ENCODE peak calls at places on chromosomes 16 and 17, in ten cellular contexts. T is CD4-positive, alpha-beta T cell; R is GM12865; C is lower leg skin; I is OCI-LY7; S is transverse colon; M is heart left ventricle; X is fibroblast of mammary gland; U is pancreas; A is CD8-positive, alpha-beta T cell. V is an unnamed sample.
A peak's percentile ranks its signal among the peaks of the same experiment; 100 is the strongest.

GRCh38 chr17:76240461-76241204 is at the start of gene RNF157:
- DNase-seq in A (peak; percentile 62), C (peak; percentile 87), R (peak; percentile 72), T (peak; percentile 72), S (peak; percentile 77), M (peak; percentile 63), I (no peak), U (no peak), X (peak; percentile 48), V (peak; percentile 54)

GRCh38 chr17:13030459-13031305 is 12.9 kb upstream of the ELAC2 start:
- DNase-seq in T (peak; percentile 36), M (no peak), A (no peak), C (peak; percentile 76), I (peak; percentile 62), X (peak; percentile 65), U (no peak), S (peak; percentile 15), R (peak; percentile 58), V (peak; percentile 47)

GRCh38 chr16:57863434-57864160 is 61.3 kb upstream of the KIFC3 start:
- DNase-seq in C (peak; percentile 88), M (peak; percentile 61), T (no peak), R (no peak), I (no peak), X (peak; percentile 79), U (peak; percentile 73), S (peak; percentile 59), A (no peak), V (peak; percentile 75)

GRCh38 chr17:50863221-50863843 is 2.8 kb downstream of the TOB1 start:
- DNase-seq in A (no peak), C (no peak), T (peak; percentile 15), I (peak; percentile 41), U (peak; percentile 68), M (no peak), X (peak; percentile 61), S (peak; percentile 71), R (peak; percentile 63), V (peak; percentile 56)

GRCh38 chr16:8622315-8622656 is 788 bp downstream of the METTL22 start:
- DNase-seq in I (peak; percentile 16), M (no peak), U (no peak), A (no peak), R (peak; percentile 5), T (no peak), S (no peak), X (no peak), C (no peak), V (no peak)

GRCh38 chr17:6439951-6440350 is 4.3 kb upstream of the PIMREG start:
- DNase-seq in X (no peak), A (no peak), M (no peak), R (no peak), U (no peak), C (no peak), S (no peak), I (no peak), T (no peak), V (no peak)

GRCh38 chr17:61331178-61331577 is 68.5 kb upstream of the TBX2 start:
- DNase-seq in U (no peak), S (no peak), A (no peak), M (peak; percentile 43), T (no peak), I (no peak), C (no peak), R (no peak), X (no peak), V (peak; percentile 70)

GRCh38 chr17:72424505-72425117 is 303.8 kb downstream of the SOX9 start:
- DNase-seq in X (no peak), S (no peak), T (no peak), M (no peak), U (no peak), R (peak; percentile 55), C (no peak), I (no peak), A (no peak), V (no peak)

GRCh38 chr16:83272201-83272600 is 535.6 kb upstream of the HSBP1 start:
- DNase-seq in U (no peak), M (no peak), X (no peak), C (no peak), R (no peak), S (no peak), T (no peak), A (no peak), I (no peak), V (no peak)

GRCh38 chr16:66150691-66151090 is 215.8 kb upstream of the CDH5 start:
- DNase-seq in X (peak; percentile 38), T (no peak), S (peak; percentile 13), C (no peak), M (no peak), R (peak; percentile 61), I (no peak), A (no peak), U (no peak), V (no peak)

GRCh38 chr17:1467898-1468492 is 12.0 kb upstream of the CRK start:
- DNase-seq in R (no peak), X (peak; percentile 60), S (no peak), C (no peak), U (no peak), M (no peak), A (peak; percentile 22), I (no peak), T (no peak), V (no peak)

GRCh38 chr16:3501783-3502400 is 1.1 kb downstream of the CLUAP1 start:
- DNase-seq in S (no peak), R (no peak), T (no peak), A (no peak), C (no peak), I (no peak), X (no peak), U (no peak), M (no peak), V (no peak)

GRCh38 chr16:89071686-89072182 is 21.9 kb upstream of the ACSF3 start:
- DNase-seq in C (no peak), M (no peak), A (no peak), S (peak; percentile 51), T (no peak), X (no peak), U (no peak), R (no peak), I (no peak), V (no peak)

GRCh38 chr17:2343421-2343820 is 6.1 kb downstream of the SGSM2 start:
- DNase-seq in A (peak; percentile 43), T (no peak), R (no peak), X (no peak), I (no peak), C (peak; percentile 81), S (peak; percentile 19), U (no peak), M (no peak), V (peak; percentile 20)

GRCh38 chr16:10981697-10982216 is 37.4 kb downstream of the CLEC16A start:
- DNase-seq in U (no peak), I (peak; percentile 81), M (no peak), C (no peak), X (no peak), A (peak; percentile 25), R (peak; percentile 83), S (no peak), T (peak; percentile 27), V (no peak)
- TF ChIP-seq CTCF in U (no peak), I (peak; percentile 94), M (no peak), C (no peak), X (peak; percentile 38), A (no peak), R (peak; percentile 71), S (no peak), T (no peak), V (no peak)

GRCh38 chr16:73965591-73965990 is 331.0 kb upstream of the PSMD7 start:
- DNase-seq in U (no peak), A (no peak), I (no peak), X (no peak), C (no peak), R (no peak), M (no peak), S (no peak), T (no peak), V (no peak)
- TF ChIP-seq CTCF in U (no peak), A (no peak), I (no peak), X (no peak), C (no peak), R (no peak), M (no peak), S (no peak), T (no peak), V (no peak)

DNA sequence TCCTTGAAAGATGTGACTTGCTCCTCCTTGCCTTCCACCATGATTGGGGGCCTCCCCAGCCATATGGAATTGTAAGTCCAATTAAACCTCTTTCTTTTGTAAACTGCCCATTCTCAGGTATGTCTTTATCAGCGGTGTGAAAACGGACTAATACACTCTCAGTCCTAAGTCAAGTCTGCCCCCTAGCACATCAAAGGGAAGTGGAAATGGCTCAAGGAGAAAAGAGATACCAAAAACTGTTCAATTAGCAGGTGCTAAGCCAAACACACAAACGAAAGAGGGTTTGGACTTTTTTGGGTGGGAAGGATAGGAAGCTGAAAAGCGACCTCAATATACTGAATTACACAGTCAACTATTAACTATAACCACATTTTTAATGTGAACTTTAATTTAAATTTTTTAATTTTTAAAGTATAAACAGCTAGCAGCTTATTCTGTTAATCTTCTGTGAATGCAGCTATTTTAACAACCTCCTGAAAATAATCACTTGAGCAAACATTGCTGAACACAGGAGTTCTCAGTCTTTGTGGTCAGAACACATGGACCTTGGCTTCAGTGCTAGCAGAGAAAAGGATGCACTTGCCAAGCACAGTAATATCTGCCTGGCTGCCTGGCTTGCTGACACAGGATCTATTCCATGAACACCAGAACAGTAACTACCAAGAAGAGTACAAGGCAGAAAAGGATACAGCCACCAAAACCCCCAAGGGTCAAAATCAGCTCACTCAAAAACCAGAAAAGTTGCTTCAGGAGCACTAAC is 10.9 kb downstream of the ZNF18 start:
- DNase-seq in R (no peak), X (peak; percentile 34), M (no peak), I (no peak), T (no peak), U (no peak), S (no peak), C (no peak), A (no peak), V (no peak)
- TF ChIP-seq CTCF in R (no peak), X (no peak), M (no peak), I (no peak), T (no peak), U (no peak), S (no peak), C (no peak), A (no peak), V (no peak)

DNA sequence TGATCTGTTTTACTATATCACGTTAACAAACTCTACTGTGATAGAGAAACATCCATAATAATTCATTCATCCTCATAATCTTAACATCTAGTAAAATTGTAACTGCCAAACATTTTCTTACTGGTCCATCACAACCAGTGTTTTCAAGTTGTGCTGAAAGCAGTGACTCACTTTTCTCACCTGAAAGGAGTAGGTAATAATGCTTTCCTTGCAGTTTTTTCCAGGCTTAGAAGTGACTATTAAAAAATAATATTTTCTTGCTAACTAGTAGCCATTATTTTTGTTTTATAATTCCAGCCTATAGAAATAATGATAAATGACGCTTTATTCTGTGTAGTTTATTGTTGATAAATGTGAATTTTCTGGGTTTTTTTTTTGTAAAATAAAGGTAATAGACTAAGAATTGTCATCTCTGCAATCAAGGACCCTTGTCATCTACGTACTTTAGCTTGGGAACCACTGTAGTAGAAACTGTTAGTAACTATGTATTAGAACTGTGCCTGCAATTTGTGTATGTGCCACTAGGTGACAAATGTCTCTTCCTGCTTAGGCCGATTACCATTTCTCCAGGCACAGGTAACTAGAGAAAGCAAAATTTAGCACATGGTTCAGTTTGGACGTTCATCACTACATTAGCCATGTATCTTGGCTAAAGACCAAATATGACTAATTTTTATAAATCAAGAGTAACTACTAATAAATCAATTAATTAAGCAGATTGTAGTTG is 409.4 kb upstream of the ERCC4 start:
- DNase-seq in R (peak; percentile 4), U (no peak), C (no peak), S (no peak), A (no peak), X (no peak), I (peak; percentile 8), T (no peak), M (no peak), V (no peak)
- TF ChIP-seq CTCF in R (peak; percentile 21), U (no peak), C (no peak), S (no peak), A (no peak), X (peak; percentile 22), I (peak; percentile 71), T (no peak), M (no peak), V (no peak)